ENCODE peak calls at places on chromosomes 2 and 18, in five cellular contexts. D is GM12891; N is HTR-8/SVneo; L is CD4-positive, CD25-positive, alpha-beta regulatory T cell; S is COR-L47. H is an unnamed sample.

GRCh38 chr2:158099716-158100115 is 2.0 kb upstream of the UPP2 start:
- DNase-seq in N (no peak), L (no peak), D (no peak), S (no peak), H (no peak)

GRCh38 chr2:74560591-74560990 is 6.1 kb downstream of the DOK1 start:
- DNase-seq in D (no peak), L (no peak), S (no peak), N (no peak), H (no peak)

GRCh38 chr18:24014986-24015896 is 687 bp downstream of the TTC39C start:
- DNase-seq in N (no peak), S (peak; percentile 60), D (no peak), L (peak; percentile 45), H (peak; percentile 47)

GRCh38 chr2:52473526-52473925 is 1294.1 kb upstream of the CHAC2 start:
- DNase-seq in N (no peak), D (no peak), L (no peak), S (no peak), H (no peak)

GRCh38 chr2:205463626-205464025 is 218.7 kb upstream of the NRP2 start:
- DNase-seq in N (no peak), D (no peak), L (no peak), S (no peak), H (no peak)

GRCh38 chr18:59959079-59959478 is 59.3 kb downstream of the PMAIP1 start:
- DNase-seq in L (no peak), S (no peak), D (no peak), N (no peak), H (no peak)

GRCh38 chr2:152383702-152384101 is 48.7 kb downstream of the FMNL2 start:
- DNase-seq in N (no peak), L (no peak), S (no peak), D (no peak), H (no peak)

GRCh38 chr2:27431395-27431794 is 3.0 kb downstream of the NRBP1 start:
- DNase-seq in D (no peak), S (no peak), L (no peak), N (no peak), H (no peak)

GRCh38 chr2:27965841-27966240 is 75.3 kb downstream of the BABAM2 start:
- DNase-seq in L (peak; percentile 77), S (no peak), D (no peak), N (no peak), H (no peak)

GRCh38 chr2:208384637-208385036 is 22.0 kb upstream of the PTH2R start:
- DNase-seq in L (no peak), S (no peak), N (no peak), D (no peak), H (no peak)

GRCh38 chr2:173997269-173997668 is 32.1 kb upstream of the SP3 start:
- DNase-seq in N (no peak), L (no peak), S (no peak), D (peak; percentile 39), H (peak; percentile 39)

GRCh38 chr2:233983445-233983844 is 66.3 kb downstream of the TRPM8 start:
- DNase-seq in N (no peak), D (no peak), L (no peak), S (no peak), H (no peak)

GRCh38 chr2:158519481-158519880 is 62.7 kb downstream of the PKP4 start:
- DNase-seq in N (no peak), L (no peak), D (no peak), S (no peak), H (no peak)

GRCh38 chr2:37625781-37626548 is 45.5 kb downstream of the CDC42EP3 start:
- DNase-seq in L (peak; percentile 71), S (peak; percentile 83), D (no peak), N (no peak), H (no peak)

GRCh38 chr2:6864938-6865345 is 765 bp downstream of the CMPK2 start:
- DNase-seq in D (no peak), S (no peak), L (no peak), N (no peak), H (no peak)

GRCh38 chr2:24576617-24577016 is 85.6 kb downstream of the NCOA1 start:
- DNase-seq in N (no peak), D (no peak), S (no peak), L (no peak), H (no peak)

H was measured in GM13976.